ENCODE peak calls at places on chromosomes 12 and 14, in eight cellular contexts. R, M, O, D, B, X, N and C are unnamed samples.
A peak's percentile ranks its signal among the peaks of the same experiment; 100 is the strongest.

GRCh38 chr14:81450100-81450531 is 50.0 kb upstream of the STON2 start:
- DNase-seq in B (no peak), R (peak; percentile 78), O (peak; percentile 68), M (no peak), N (no peak), X (no peak), D (peak; percentile 47), C (no peak)

GRCh38 chr12:109264095-109264942 is 44.8 kb downstream of the FOXN4 start:
- DNase-seq in M (peak; percentile 67), D (peak; percentile 76), O (peak; percentile 70), R (peak; percentile 87), X (peak; percentile 62), B (peak; percentile 18), N (no peak), C (peak; percentile 30)

GRCh38 chr12:115660211-115660805 is 617.2 kb downstream of the MED13L start:
- DNase-seq in N (no peak), B (no peak), D (no peak), X (no peak), M (no peak), R (no peak), O (peak; percentile 75), C (peak; percentile 3)

GRCh38 chr14:90509403-90509802 is 112.6 kb downstream of the CALM1 start:
- DNase-seq in D (no peak), B (no peak), O (no peak), M (no peak), R (no peak), N (no peak), X (no peak), C (no peak)

GRCh38 chr12:48075833-48076232 is 30.0 kb downstream of the SENP1 start:
- DNase-seq in R (no peak), X (no peak), D (no peak), B (no peak), O (no peak), M (no peak), N (no peak), C (no peak)

GRCh38 chr14:102196008-102196407 is 56.3 kb downstream of the WDR20 start:
- DNase-seq in B (no peak), D (no peak), X (no peak), N (no peak), M (no peak), R (no peak), O (no peak), C (no peak)

GRCh38 chr14:35406811-35407630 is 2.5 kb upstream of the NFKBIA start:
- DNase-seq in M (peak; percentile 52), R (no peak), D (no peak), N (peak; percentile 50), X (peak; percentile 45), B (no peak), O (no peak), C (peak; percentile 78)

GRCh38 chr14:77201696-77202095 is 20.1 kb downstream of the TMEM63C start:
- DNase-seq in M (no peak), R (no peak), N (no peak), D (no peak), O (no peak), B (no peak), X (no peak), C (no peak)

GRCh38 chr14:64620910-64621309 is 71.1 kb downstream of the PPP1R36 start:
- DNase-seq in D (no peak), O (no peak), B (no peak), N (no peak), M (no peak), X (no peak), R (no peak), C (peak; percentile 94)

GRCh38 chr14:35390577-35391387 is 13.8 kb downstream of the NFKBIA start:
- DNase-seq in M (no peak), O (no peak), X (no peak), D (no peak), R (peak; percentile 32), B (no peak), N (no peak), C (peak; percentile 31)

GRCh38 chr14:68969278-68969677 is 9.8 kb downstream of the ACTN1 start:
- DNase-seq in R (no peak), M (no peak), D (no peak), X (no peak), N (no peak), O (no peak), B (no peak), C (no peak)

GRCh38 chr14:63286071-63286470 is 32.7 kb downstream of the GPHB5 start:
- DNase-seq in X (peak; percentile 15), B (no peak), R (no peak), M (no peak), O (no peak), D (no peak), N (no peak), C (no peak)

GRCh38 chr14:101561145-101561896 is at the start of gene DIO3:
- DNase-seq in N (no peak), O (no peak), M (no peak), D (no peak), B (no peak), X (peak; percentile 24), R (peak; percentile 70), C (no peak)

GRCh38 chr12:100184549-100184948 is 16.1 kb upstream of the ACTR6 start:
- DNase-seq in D (no peak), X (no peak), R (no peak), B (no peak), O (no peak), M (no peak), N (no peak), C (no peak)

GRCh38 chr12:124532331-124532750 is 35.1 kb downstream of the NCOR2 start:
- DNase-seq in X (no peak), R (no peak), M (no peak), N (no peak), D (no peak), B (no peak), O (no peak), C (no peak)

GRCh38 chr12:48996794-48997718 is 2.1 kb downstream of the DDN start:
- DNase-seq in M (peak; percentile 77), N (peak; percentile 52), X (peak; percentile 69), B (peak; percentile 19), O (peak; percentile 87), D (no peak), R (peak; percentile 82), C (no peak)

GRCh38 chr14:82676403-82676802 is 1142.8 kb upstream of the SEL1L start:
- DNase-seq in O (no peak), R (no peak), B (no peak), X (no peak), D (no peak), N (no peak), M (no peak), C (no peak)
- H3K27ac ChIP-seq in O (no peak overlapping the region), R (no peak overlapping the region), B (no peak overlapping the region), X (no peak overlapping the region), D (no peak overlapping the region), N (no peak overlapping the region), M (no peak overlapping the region), C (no peak overlapping the region)

GRCh38 chr14:86646688-86647687 is 1117.0 kb downstream of the FLRT2 start:
- DNase-seq in O (no peak), B (no peak), M (no peak), D (no peak), N (no peak), X (no peak), R (no peak), C (peak; percentile 7)

GRCh38 chr14:86654558-86655184 is 1124.7 kb downstream of the FLRT2 start:
- DNase-seq in R (no peak), D (no peak), B (no peak), M (peak; percentile 45), O (no peak), N (no peak), X (no peak), C (peak; percentile 22)

GRCh38 chr14:86652512-86652911 is 1122.6 kb downstream of the FLRT2 start:
- DNase-seq in M (no peak), N (no peak), O (no peak), R (no peak), B (no peak), D (no peak), X (no peak), C (no peak)
- H3K27ac ChIP-seq in M (no peak overlapping the region), N (no peak overlapping the region), O (no peak overlapping the region), R (no peak overlapping the region), B (no peak overlapping the region), D (no peak overlapping the region), X (no peak overlapping the region), C (no peak overlapping the region)

DNA sequence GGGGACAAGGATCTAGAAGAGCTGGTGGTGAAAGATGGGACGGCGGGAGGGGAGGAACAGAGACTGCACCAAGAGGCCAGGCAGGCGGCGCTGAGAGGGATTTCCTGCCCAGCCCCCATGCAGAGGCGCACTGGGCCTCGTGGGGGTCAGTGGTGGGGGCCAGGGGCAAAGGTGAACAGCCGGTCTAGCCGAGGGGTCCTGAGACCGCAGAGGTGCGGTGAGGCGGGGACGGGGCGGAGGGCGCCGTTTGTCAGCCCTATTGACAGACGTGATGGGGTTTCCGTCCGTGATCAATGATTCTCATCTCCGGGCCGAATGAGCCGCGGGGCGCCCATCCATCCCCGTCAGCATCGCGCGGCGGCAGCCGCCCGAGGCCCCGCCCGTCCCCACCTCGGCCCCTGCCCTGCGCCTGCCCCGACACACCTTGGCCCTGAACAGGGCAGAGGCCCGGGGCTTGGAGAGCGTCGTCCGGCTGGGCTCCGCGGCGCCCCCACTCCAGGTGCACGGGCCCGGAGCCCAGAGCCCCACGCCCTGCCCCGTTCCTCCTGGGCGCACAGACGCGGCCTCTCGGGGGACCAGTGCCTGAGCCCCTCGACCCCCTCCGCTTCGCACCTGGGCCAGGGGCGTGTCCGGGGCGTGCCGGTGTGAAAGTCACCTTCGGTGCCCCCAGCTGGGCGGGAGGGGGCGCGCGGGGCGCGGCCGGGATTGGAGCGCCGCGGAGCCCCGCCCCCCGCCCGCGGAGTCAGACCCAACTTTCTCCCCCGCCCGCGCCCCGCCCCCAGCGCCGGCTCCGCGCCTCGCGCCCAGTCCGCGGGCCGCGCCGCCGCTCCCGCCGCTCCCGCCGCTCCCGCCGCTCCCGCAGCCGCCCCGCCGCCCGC is at the start of gene NXPH4:
- DNase-seq in B (no peak), O (no peak), X (peak; percentile 33), N (peak; percentile 34), D (no peak), R (peak; percentile 64), M (no peak), C (no peak)
- H3K27ac ChIP-seq in B (no peak within 1 kb of the TSS), O (no peak within 1 kb of the TSS), X (no peak within 1 kb of the TSS), N (no peak within 1 kb of the TSS), D (no peak within 1 kb of the TSS), R (no peak within 1 kb of the TSS), M (no peak within 1 kb of the TSS), C (no peak within 1 kb of the TSS)

DNA sequence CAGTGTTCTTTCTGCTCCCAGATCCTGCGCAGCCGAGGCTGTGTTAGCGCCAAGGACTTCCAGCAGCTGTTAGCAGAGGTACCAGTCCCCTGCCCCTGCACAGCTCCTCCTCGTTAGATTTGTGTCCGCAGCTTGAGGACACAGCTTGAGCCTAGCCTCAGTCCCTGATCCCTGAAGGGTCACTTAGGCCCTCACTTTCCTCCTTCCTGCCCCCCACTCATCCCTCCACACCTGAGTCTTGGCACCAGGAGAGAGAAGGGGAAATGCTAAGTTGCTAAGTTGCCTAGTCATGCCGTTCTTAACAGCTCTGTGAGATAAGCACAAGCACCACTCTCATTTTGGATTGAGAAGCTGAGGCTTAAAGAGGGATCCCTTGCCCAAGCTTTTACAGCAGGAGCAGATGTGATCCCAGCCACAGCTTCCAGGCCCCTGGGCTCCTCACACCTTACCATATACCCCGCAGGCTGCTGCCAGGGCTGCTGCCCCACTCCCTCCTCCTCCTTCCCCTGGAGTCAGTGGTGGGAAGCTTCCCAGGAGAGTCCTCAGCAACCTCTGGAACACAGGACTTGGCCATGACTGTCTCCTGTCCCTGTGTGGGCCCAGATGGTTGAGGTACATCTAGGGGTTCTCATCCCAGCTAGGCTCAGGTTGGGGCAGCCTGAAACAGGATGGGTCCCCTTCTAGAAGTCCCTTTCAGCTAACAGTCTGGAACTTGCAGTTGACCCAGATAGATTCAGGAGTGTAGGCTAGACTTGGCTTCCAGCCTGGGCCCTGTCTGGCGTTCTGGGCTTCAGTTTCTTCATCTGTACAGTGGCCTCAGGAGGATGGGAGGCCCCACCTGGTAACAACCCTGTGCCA is 975 bp downstream of the OGFOD2 start:
- DNase-seq in M (no peak), O (no peak), N (no peak), D (no peak), R (no peak), X (no peak), B (no peak), C (no peak)
- H3K27ac ChIP-seq in M (peak overlapping the region; percentile 98), O (peak overlapping the region; percentile 99), N (peak overlapping the region; percentile 99), D (no peak overlapping the region), R (no peak overlapping the region), X (peak overlapping the region; percentile 97), B (peak overlapping the region; percentile 99), C (peak overlapping the region; percentile 83)